ENCODE peak calls at places on chromosomes 11 and 22, in five cellular contexts. Q, U, C, D and I are unnamed samples.

GRCh38 chr11:94731921-94732601 is 36.1 kb upstream of the AMOTL1 start:
- DNase-seq in Q (no peak), U (no peak), C (peak), D (peak), I (peak)

GRCh38 chr22:36737776-36738175 is 34.2 kb upstream of the CACNG2 start:
- DNase-seq in Q (no peak), U (peak), C (peak), D (peak), I (no peak)

GRCh38 chr11:71496421-71496820 is 30.6 kb upstream of the KRTAP5-7 start:
- DNase-seq in Q (no peak), U (peak), C (no peak), D (no peak), I (no peak)

GRCh38 chr11:70763606-70764005 is 365.3 kb downstream of the CTTN start:
- DNase-seq in Q (no peak), U (no peak), C (no peak), D (no peak), I (no peak)

GRCh38 chr11:7353100-7353499 is 101.4 kb downstream of the SYT9 start:
- DNase-seq in Q (no peak), U (no peak), C (peak), D (no peak), I (peak)

GRCh38 chr11:67545280-67545679 is 22.0 kb upstream of the CABP2 start:
- DNase-seq in Q (no peak), U (peak), C (no peak), D (no peak), I (no peak)

GRCh38 chr11:71499125-71499524 is 27.9 kb upstream of the KRTAP5-7 start:
- DNase-seq in Q (no peak), U (peak), C (no peak), D (no peak), I (no peak)

GRCh38 chr11:70313945-70314344 is 43.5 kb downstream of the PPFIA1 start:
- DNase-seq in Q (no peak), U (no peak), C (no peak), D (no peak), I (no peak)

GRCh38 chr22:49536571-49537131 is 291.0 kb downstream of the BRD1 start:
- DNase-seq in Q (no peak), U (no peak), C (no peak), D (no peak), I (no peak)

GRCh38 chr11:20609727-20610707 is 10.6 kb downstream of the SLC6A5 start:
- DNase-seq in Q (peak), U (peak), C (peak), D (peak), I (peak)
- H3K4me3 ChIP-seq in Q (no peak), U (no peak), C (peak), D (no peak), I (peak)

GRCh38 chr11:61917043-61917356 is 366 bp downstream of the RAB3IL1 start:
- DNase-seq in Q (no peak), U (no peak), C (no peak), D (no peak), I (no peak)
- H3K27ac ChIP-seq in Q (no peak), U (peak), C (no peak), D (peak), I (no peak)

GRCh38 chr11:86952221-86952875 is 2.8 kb downstream of the FZD4 start:
- DNase-seq in Q (no peak), U (no peak), C (no peak), D (no peak), I (no peak)
- H3K4me3 ChIP-seq in Q (no peak), U (peak), C (no peak), D (no peak), I (no peak)

GRCh38 chr22:24060375-24060788 is 49.3 kb downstream of the CABIN1 start:
- DNase-seq in Q (no peak), U (peak), C (peak), D (no peak), I (no peak)
- H3K27ac ChIP-seq in Q (no peak), U (peak), C (no peak), D (peak), I (no peak)